ENCODE peak calls at places on chromosome 20, in five cellular contexts. S is midbrain, J is posterior cingulate gyrus, H is body of pancreas, K is nephron progenitor cell. P is an unnamed sample.
A peak's percentile ranks its signal among the peaks of the same experiment; 100 is the strongest.

GRCh38 chr20:1274485-1275313 is 8.6 kb downstream of the SNPH start:
- DNase-seq in S (no peak), K (no peak), H (no peak), J (no peak), P (no peak)

GRCh38 chr20:49539481-49540231 is 28.3 kb downstream of the PTGIS start:
- DNase-seq in S (no peak), H (no peak), J (no peak), K (no peak), P (no peak)

GRCh38 chr20:47464380-47465101 is 37.1 kb upstream of the NCOA3 start:
- DNase-seq in H (peak; percentile 82), J (peak; percentile 14), K (no peak), S (no peak), P (no peak)

GRCh38 chr20:38434770-38435554 is at the start of gene SNHG17:
- DNase-seq in S (peak; percentile 89), K (peak; percentile 93), H (peak; percentile 94), J (peak; percentile 91), P (peak; percentile 78)

GRCh38 chr20:58619847-58620431 is 31.1 kb upstream of the STX16 start:
- DNase-seq in S (no peak), K (no peak), H (no peak), J (no peak), P (no peak)

GRCh38 chr20:8527998-8528397 is 395.9 kb downstream of the PLCB1 start:
- DNase-seq in J (no peak), K (no peak), S (no peak), H (no peak), P (no peak)

GRCh38 chr20:44576297-44576696 is 6.1 kb upstream of the PKIG start:
- DNase-seq in S (no peak), H (peak; percentile 11), J (no peak), K (no peak), P (no peak)

GRCh38 chr20:13286052-13286451 is 65.0 kb downstream of the ISM1 start:
- DNase-seq in H (no peak), S (no peak), J (no peak), K (no peak), P (no peak)

GRCh38 chr20:14431568-14431967 is 94.2 kb upstream of the FLRT3 start:
- DNase-seq in S (no peak), H (no peak), K (no peak), J (no peak), P (no peak)

GRCh38 chr20:17626217-17627007 is 55.6 kb downstream of the RRBP1 start:
- DNase-seq in K (no peak), S (no peak), H (peak; percentile 86), J (no peak), P (no peak)

GRCh38 chr20:52859156-52859887 is 112.8 kb upstream of the TSHZ2 start:
- DNase-seq in K (no peak), H (peak; percentile 72), J (no peak), S (no peak), P (no peak)

GRCh38 chr20:32289661-32290431 is 12.4 kb downstream of the KIF3B start:
- DNase-seq in H (peak; percentile 85), K (no peak), S (no peak), J (no peak), P (no peak)

GRCh38 chr20:12594410-12595130 is 414.2 kb upstream of the SPTLC3 start:
- DNase-seq in J (no peak), H (no peak), S (no peak), K (no peak), P (no peak)

GRCh38 chr20:48658198-48658476 is 169.7 kb downstream of the PREX1 start:
- DNase-seq in S (no peak), K (no peak), J (no peak), H (no peak), P (no peak)

GRCh38 chr20:12838261-12838866 is 170.4 kb upstream of the SPTLC3 start:
- DNase-seq in H (no peak), S (no peak), K (no peak), J (no peak), P (no peak)

GRCh38 chr20:22652685-22653568 is 68.6 kb upstream of the FOXA2 start:
- DNase-seq in J (no peak), H (no peak), S (no peak), K (peak; percentile 33), P (no peak)

GRCh38 chr20:45445805-45446562 is 23.6 kb upstream of the WFDC2 start:
- DNase-seq in K (peak; percentile 76), H (no peak), J (no peak), S (no peak), P (no peak)

GRCh38 chr20:34127787-34128186 is 15.7 kb upstream of the EIF2S2 start:
- DNase-seq in K (no peak), H (no peak), S (no peak), J (no peak), P (no peak)

GRCh38 chr20:4086771-4087677 is 71.7 kb upstream of the RNF24 start:
- DNase-seq in K (no peak), J (no peak), S (no peak), H (no peak), P (no peak)

GRCh38 chr20:58566981-58567380 is 51.8 kb upstream of the APCDD1L start:
- DNase-seq in H (no peak), S (no peak), J (no peak), K (no peak), P (no peak)

P was measured in central memory CD8-positive, alpha-beta T cell.